ENCODE peak calls at places on chromosomes 7 and 10, in eight cellular contexts. One of them, this sample, is unnamed.

GRCh38 chr10:89867964-89868363 is 166.6 kb downstream of the KIF20B start:
- DNase-seq in AML-193: no peak
- DNase-seq in hypothalamus: no peak
- DNase-seq in colonic mucosa: no peak
- DNase-seq in amniotic stem cell: no peak
- DNase-seq in EL: no peak
- DNase-seq in Caco-2: no peak
- DNase-seq in GM19239: no peak
- DNase-seq in this sample: no peak

GRCh38 chr10:97117372-97117771 is 68.4 kb downstream of the SLIT1 start:
- DNase-seq in GM19239: no peak
- DNase-seq in EL: no peak
- DNase-seq in hypothalamus: no peak
- DNase-seq in amniotic stem cell: no peak
- DNase-seq in Caco-2: peak
- DNase-seq in AML-193: no peak
- DNase-seq in colonic mucosa: peak
- DNase-seq in this sample: no peak

GRCh38 chr10:85317827-85318226 is 989.4 kb downstream of the CCSER2 start:
- DNase-seq in EL: no peak
- DNase-seq in colonic mucosa: no peak
- DNase-seq in GM19239: no peak
- DNase-seq in hypothalamus: no peak
- DNase-seq in AML-193: no peak
- DNase-seq in amniotic stem cell: no peak
- DNase-seq in Caco-2: no peak
- DNase-seq in this sample: no peak

GRCh38 chr10:6385683-6386082 is 183.0 kb downstream of the PFKFB3 start:
- DNase-seq in EL: peak
- DNase-seq in hypothalamus: no peak
- DNase-seq in amniotic stem cell: no peak
- DNase-seq in colonic mucosa: no peak
- DNase-seq in Caco-2: no peak
- DNase-seq in AML-193: peak
- DNase-seq in GM19239: no peak
- DNase-seq in this sample: no peak

GRCh38 chr10:21687197-21687993 is 153.4 kb downstream of the MLLT10 start:
- DNase-seq in hypothalamus: no peak
- DNase-seq in Caco-2: no peak
- DNase-seq in EL: no peak
- DNase-seq in colonic mucosa: no peak
- DNase-seq in AML-193: no peak
- DNase-seq in amniotic stem cell: no peak
- DNase-seq in GM19239: no peak
- DNase-seq in this sample: no peak

GRCh38 chr7:150778738-150779301 is 21.3 kb downstream of the TMEM176B start:
- DNase-seq in EL: peak
- DNase-seq in hypothalamus: peak
- DNase-seq in amniotic stem cell: peak
- DNase-seq in Caco-2: peak
- DNase-seq in GM19239: no peak
- DNase-seq in colonic mucosa: peak
- DNase-seq in AML-193: peak
- DNase-seq in this sample: no peak

GRCh38 chr7:151086802-151087246 is 549 bp downstream of the AGAP3 start:
- DNase-seq in amniotic stem cell: no peak
- DNase-seq in GM19239: peak
- DNase-seq in EL: peak
- DNase-seq in colonic mucosa: peak
- DNase-seq in Caco-2: no peak
- DNase-seq in hypothalamus: no peak
- DNase-seq in AML-193: no peak
- DNase-seq in this sample: no peak

GRCh38 chr7:24727165-24728120 is 29.8 kb downstream of the GSDME start:
- DNase-seq in GM19239: peak
- DNase-seq in EL: no peak
- DNase-seq in amniotic stem cell: no peak
- DNase-seq in AML-193: no peak
- DNase-seq in hypothalamus: no peak
- DNase-seq in Caco-2: no peak
- DNase-seq in colonic mucosa: no peak
- DNase-seq in this sample: no peak

GRCh38 chr7:69025249-69025648 is 573.0 kb upstream of the AUTS2 start:
- DNase-seq in AML-193: no peak
- DNase-seq in GM19239: no peak
- DNase-seq in colonic mucosa: no peak
- DNase-seq in Caco-2: no peak
- DNase-seq in hypothalamus: no peak
- DNase-seq in amniotic stem cell: no peak
- DNase-seq in EL: no peak
- DNase-seq in this sample: no peak

GRCh38 chr7:99137418-99138180 is 6.3 kb downstream of the SMURF1 start:
- DNase-seq in Caco-2: peak
- DNase-seq in AML-193: no peak
- DNase-seq in amniotic stem cell: peak
- DNase-seq in GM19239: no peak
- DNase-seq in EL: peak
- DNase-seq in hypothalamus: no peak
- DNase-seq in colonic mucosa: no peak
- DNase-seq in this sample: no peak

GRCh38 chr7:44995555-44996493 is 4.2 kb upstream of the CCM2 start:
- DNase-seq in GM19239: no peak
- DNase-seq in amniotic stem cell: no peak
- DNase-seq in EL: no peak
- DNase-seq in Caco-2: no peak
- DNase-seq in hypothalamus: no peak
- DNase-seq in AML-193: no peak
- DNase-seq in colonic mucosa: no peak
- DNase-seq in this sample: no peak

GRCh38 chr10:125068406-125068805 is 92.0 kb downstream of the CTBP2 start:
- DNase-seq in colonic mucosa: peak
- DNase-seq in GM19239: no peak
- DNase-seq in amniotic stem cell: no peak
- DNase-seq in EL: no peak
- DNase-seq in hypothalamus: no peak
- DNase-seq in AML-193: no peak
- DNase-seq in Caco-2: no peak
- DNase-seq in this sample: no peak

GRCh38 chr10:132516771-132517725 is 20.5 kb upstream of the INPP5A start:
- DNase-seq in colonic mucosa: peak
- DNase-seq in GM19239: no peak
- DNase-seq in AML-193: no peak
- DNase-seq in Caco-2: peak
- DNase-seq in EL: peak
- DNase-seq in hypothalamus: peak
- DNase-seq in amniotic stem cell: peak
- DNase-seq in this sample: no peak

GRCh38 chr7:42926204-42926603 is 5.8 kb downstream of the PSMA2 start:
- DNase-seq in Caco-2: no peak
- DNase-seq in EL: no peak
- DNase-seq in hypothalamus: no peak
- DNase-seq in AML-193: peak
- DNase-seq in GM19239: no peak
- DNase-seq in amniotic stem cell: no peak
- DNase-seq in colonic mucosa: no peak
- DNase-seq in this sample: no peak

GRCh38 chr7:3493499-3493898 is 192.4 kb downstream of the SDK1 start:
- DNase-seq in EL: no peak
- DNase-seq in Caco-2: no peak
- DNase-seq in amniotic stem cell: no peak
- DNase-seq in GM19239: no peak
- DNase-seq in colonic mucosa: no peak
- DNase-seq in AML-193: no peak
- DNase-seq in hypothalamus: no peak
- DNase-seq in this sample: no peak

GRCh38 chr7:153476166-153476565 is 576.0 kb upstream of the DPP6 start:
- DNase-seq in hypothalamus: no peak
- DNase-seq in GM19239: no peak
- DNase-seq in colonic mucosa: no peak
- DNase-seq in AML-193: no peak
- DNase-seq in Caco-2: no peak
- DNase-seq in EL: no peak
- DNase-seq in amniotic stem cell: no peak
- DNase-seq in this sample: no peak

This sample was measured in NCI-H510A.